ENCODE peak calls at places on chromosomes 2 and 18, in four cellular contexts. J is fibroblast of lung, U is right lobe of liver, C is stomach. Z is an unnamed sample.

GRCh38 chr2:178194600-178195389 is 483 bp downstream of the OSBPL6 start:
- DNase-seq in U (peak), C (peak), J (peak), Z (peak)

GRCh38 chr18:67794512-67794911 is 278.0 kb upstream of the DSEL start:
- DNase-seq in C (no peak), J (peak), U (no peak), Z (peak)

GRCh38 chr18:75041586-75041985 is 167.4 kb downstream of the PTGR3 start:
- DNase-seq in C (no peak), U (no peak), J (peak), Z (peak)

GRCh38 chr2:19029655-19030054 is 328.8 kb downstream of the OSR1 start:
- DNase-seq in U (no peak), C (no peak), J (no peak), Z (peak)

GRCh38 chr18:75276813-75277628 is 66.4 kb downstream of the TSHZ1 start:
- DNase-seq in C (no peak), J (peak), U (no peak), Z (no peak)

GRCh38 chr2:76867854-76868253 is 654.3 kb downstream of the LRRTM4 start:
- DNase-seq in C (no peak), J (peak), U (no peak), Z (peak)

GRCh38 chr2:204228169-204228940 is 291.8 kb downstream of the ICOS start:
- DNase-seq in J (no peak), U (no peak), C (no peak), Z (no peak)

GRCh38 chr2:215969131-215969841 is 44.1 kb downstream of the MREG start:
- DNase-seq in J (peak), C (no peak), U (no peak), Z (peak)

GRCh38 chr2:201257941-201258665 is 2.2 kb upstream of the CASP8 start:
- DNase-seq in U (peak), J (peak), C (peak), Z (peak)
- TF ChIP-seq CTCF in U (no peak), J (no peak), C (no peak), Z (peak)

GRCh38 chr18:47247036-47247832 is 4.2 kb downstream of the SKOR2 start:
- DNase-seq in C (no peak), J (no peak), U (no peak), Z (no peak)
- H3K4me3 ChIP-seq in C (peak), J (no peak), U (no peak), Z (no peak)

DNA sequence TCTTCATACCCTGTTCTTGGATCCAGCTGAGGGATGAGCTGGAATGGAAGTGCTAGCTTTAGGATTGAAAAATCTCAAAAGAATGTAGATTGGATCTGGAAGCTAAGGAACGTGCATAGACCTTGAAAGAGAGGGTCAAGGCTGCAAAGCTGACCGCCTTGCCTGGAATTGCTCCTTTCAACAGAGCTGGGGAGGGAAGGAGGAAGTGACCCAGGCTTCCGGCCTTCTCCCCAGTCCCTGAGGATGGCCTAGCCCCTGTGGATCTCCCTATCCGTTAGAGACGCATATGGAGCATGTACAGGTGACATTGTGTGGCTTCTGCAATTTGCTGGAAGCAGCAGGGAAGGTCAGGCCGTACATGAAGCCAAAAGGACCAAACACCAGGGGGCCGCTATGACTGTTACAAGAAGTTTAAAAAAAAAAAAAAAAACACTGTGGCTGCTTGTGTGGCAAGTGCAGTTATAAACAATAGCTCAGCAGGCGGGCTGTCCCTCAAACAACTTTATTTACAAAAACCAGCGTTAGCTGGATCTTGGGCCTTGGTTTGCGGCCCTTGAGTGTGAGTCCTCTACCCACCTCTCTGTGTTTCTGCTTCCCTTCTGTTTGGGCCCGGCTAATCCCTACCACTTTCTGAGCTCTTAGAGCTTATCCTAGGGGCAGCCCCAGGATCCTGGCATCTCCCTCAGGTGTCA is 227.6 kb downstream of the SEPTIN10 start:
- DNase-seq in C (no peak), J (no peak), U (no peak), Z (no peak)
- TF ChIP-seq CTCF in C (no peak), J (no peak), U (no peak), Z (no peak)

GRCh38 chr2:85413592-85414421 is 3.6 kb upstream of the CAPG start:
- DNase-seq in J (peak), C (peak), U (no peak), Z (peak)
- H3K4me3 ChIP-seq in J (peak), C (peak), U (peak), Z (peak)

Z was measured in cardiac fibroblast.